ENCODE peak calls at places on chromosomes 3 and 15, in four cellular contexts. W is H1, X is mesendoderm, A is H9. Z is an unnamed sample.

GRCh38 chr3:116276637-116277036 is 168.7 kb downstream of the LSAMP start:
- DNase-seq in W (no peak), A (no peak), X (no peak), Z (no peak)

GRCh38 chr3:64685800-64686445 is 1.9 kb downstream of the ADAMTS9 start:
- DNase-seq in A (peak), W (peak), X (peak), Z (peak)

GRCh38 chr3:99686955-99687612 is 48.7 kb downstream of the COL8A1 start:
- DNase-seq in W (peak), X (peak), A (peak), Z (peak)

GRCh38 chr3:54628888-54629368 is 298.9 kb downstream of the LRTM1 start:
- DNase-seq in A (peak), W (peak), X (peak), Z (no peak)

GRCh38 chr15:29937956-29938355 is 115.7 kb upstream of the TJP1 start:
- DNase-seq in W (no peak), A (no peak), X (no peak), Z (peak)

GRCh38 chr15:62809106-62809967 is 233.2 kb upstream of the TPM1 start:
- DNase-seq in A (no peak), X (peak), W (no peak), Z (peak)

GRCh38 chr3:171712168-171712938 is 97.9 kb downstream of the PLD1 start:
- DNase-seq in A (no peak), W (no peak), X (peak), Z (peak)

GRCh38 chr15:92869977-92870644 is 30.0 kb upstream of the CHD2 start:
- DNase-seq in W (peak), X (no peak), A (no peak), Z (peak)

GRCh38 chr3:136070953-136071949 is 105.7 kb downstream of the PPP2R3A start:
- DNase-seq in W (no peak), X (peak), A (no peak), Z (peak)

GRCh38 chr3:11467875-11468274 is 175.8 kb downstream of the VGLL4 start:
- DNase-seq in W (no peak), A (no peak), X (no peak), Z (no peak)

GRCh38 chr3:72102057-72102711 is 317.2 kb upstream of the PROK2 start:
- DNase-seq in X (no peak), A (no peak), W (no peak), Z (no peak)

GRCh38 chr15:57541805-57542504 is 49.7 kb upstream of the MYZAP start:
- DNase-seq in W (peak), X (peak), A (peak), Z (peak)

GRCh38 chr3:187978433-187979011 is 175.4 kb upstream of the LPP start:
- DNase-seq in A (no peak), W (no peak), X (no peak), Z (peak)

GRCh38 chr3:182738583-182739514 is 54.5 kb upstream of the ATP11B start:
- DNase-seq in X (peak), W (no peak), A (no peak), Z (no peak)

GRCh38 chr3:61580982-61581654 is 19.7 kb downstream of the PTPRG start:
- DNase-seq in W (no peak), A (no peak), X (no peak), Z (no peak)

GRCh38 chr15:90340345-90340744 is 11.7 kb upstream of the ZNF774 start:
- DNase-seq in X (peak), A (peak), W (peak), Z (no peak)

GRCh38 chr3:183809209-183809608 is 16.2 kb downstream of the MAP6D1 start:
- DNase-seq in A (no peak), W (no peak), X (no peak), Z (no peak)

GRCh38 chr3:129003578-129004112 is 2.5 kb downstream of the EFCC1 start:
- DNase-seq in X (no peak), W (no peak), A (peak), Z (no peak)

GRCh38 chr3:123315271-123315595 is 113.5 kb downstream of the SEC22A start:
- DNase-seq in X (no peak), W (peak), A (no peak), Z (no peak)

GRCh38 chr15:31262901-31263671 is 63.5 kb upstream of the KLF13 start:
- DNase-seq in X (no peak), A (no peak), W (peak), Z (peak)

GRCh38 chr15:101000271-101000681 is 81.1 kb downstream of the LRRK1 start:
- DNase-seq in A (no peak), W (peak), X (peak), Z (peak)

GRCh38 chr3:69231929-69232437 is 109.6 kb upstream of the LMOD3 start:
- DNase-seq in W (no peak), X (no peak), A (no peak), Z (no peak)

GRCh38 chr3:14506626-14507344 is 33.4 kb downstream of the GRIP2 start:
- DNase-seq in X (no peak), A (peak), W (no peak), Z (no peak)

GRCh38 chr3:73745429-73746247 is 120.9 kb upstream of the PDZRN3 start:
- DNase-seq in A (no peak), X (no peak), W (no peak), Z (peak)

GRCh38 chr15:90512981-90513380 is 16.7 kb upstream of the CRTC3 start:
- DNase-seq in X (no peak), W (no peak), A (no peak), Z (no peak)

GRCh38 chr15:80480909-80481308 is 76.7 kb downstream of the ARNT2 start:
- DNase-seq in X (peak), A (peak), W (no peak), Z (peak)

GRCh38 chr3:39386331-39386730 is 3.2 kb downstream of the SLC25A38 start:
- DNase-seq in W (no peak), A (no peak), X (no peak), Z (no peak)

GRCh38 chr3:58804914-58805313 is 138.3 kb upstream of the FAM3D start:
- DNase-seq in A (no peak), X (no peak), W (no peak), Z (peak)

GRCh38 chr3:175620093-175620492 is 761.0 kb downstream of the NAALADL2 start:
- DNase-seq in W (no peak), A (no peak), X (no peak), Z (no peak)

GRCh38 chr3:8324727-8325126 is 176.9 kb upstream of the LMCD1 start:
- DNase-seq in X (peak), W (peak), A (peak), Z (peak)

GRCh38 chr3:168575750-168576149 is 480.0 kb upstream of the GOLIM4 start:
- DNase-seq in W (no peak), A (no peak), X (no peak), Z (no peak)

GRCh38 chr3:197498499-197499241 is 57.1 kb downstream of the BDH1 start:
- DNase-seq in W (no peak), X (no peak), A (no peak), Z (no peak)

GRCh38 chr15:34114739-34115138 is 12.9 kb downstream of the PGBD4 start:
- DNase-seq in X (no peak), A (no peak), W (no peak), Z (no peak)

GRCh38 chr3:43736558-43736995 is 45.8 kb downstream of the ABHD5 start:
- DNase-seq in W (no peak), X (no peak), A (no peak), Z (peak)

GRCh38 chr3:87135412-87135811 is 91.7 kb upstream of the CHMP2B start:
- DNase-seq in A (no peak), W (no peak), X (no peak), Z (no peak)

GRCh38 chr3:54197509-54197908 is 75.2 kb downstream of the CACNA2D3 start:
- DNase-seq in W (no peak), X (peak), A (no peak), Z (no peak)

GRCh38 chr3:124174910-124175874 is 183.3 kb upstream of the ROPN1 start:
- DNase-seq in X (no peak), A (no peak), W (no peak), Z (no peak)

GRCh38 chr15:34799149-34799824 is 3.9 kb upstream of the ACTC1 start:
- DNase-seq in W (peak), X (peak), A (peak), Z (no peak)

DNA sequence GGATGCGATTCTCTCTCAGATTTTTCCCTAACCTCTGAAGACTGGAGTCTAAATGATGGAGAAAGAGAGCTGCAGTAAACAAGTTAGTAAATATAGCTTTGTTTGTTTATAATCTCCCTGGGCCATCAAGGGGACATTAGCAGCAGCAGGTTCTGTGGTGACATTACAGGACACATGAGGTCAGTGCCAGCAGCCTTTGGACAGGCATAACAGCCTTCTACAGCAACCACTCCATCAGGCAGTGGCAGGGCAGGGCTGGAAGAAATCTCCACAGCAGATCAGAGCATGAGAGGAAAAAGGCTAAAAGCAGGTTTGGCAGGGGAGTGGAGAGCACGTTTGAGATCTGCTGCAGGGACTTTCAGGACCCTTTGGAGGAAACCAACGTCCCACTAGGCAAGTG is 127.6 kb upstream of the ACP3 start:
- DNase-seq in W (no peak), X (no peak), A (no peak), Z (no peak)
- H3K56ac ChIP-seq in W (no peak), X (no peak), A (no peak), Z (no peak)

GRCh38 chr3:46901591-46902187 is 24.2 kb downstream of the PTH1R start:
- DNase-seq in X (no peak), A (no peak), W (no peak), Z (no peak)

GRCh38 chr3:46902188-46902631 is 24.7 kb downstream of the PTH1R start:
- DNase-seq in X (no peak), A (no peak), W (no peak), Z (no peak)

GRCh38 chr3:46904303-46905190 is 27.0 kb downstream of the PTH1R start:
- DNase-seq in X (no peak), W (no peak), A (no peak), Z (no peak)

GRCh38 chr3:46905191-46905560 is 27.7 kb downstream of the PTH1R start:
- DNase-seq in W (no peak), X (no peak), A (no peak), Z (no peak)

GRCh38 chr3:46903341-46904302 is 26.1 kb downstream of the PTH1R start:
- DNase-seq in A (no peak), X (peak), W (no peak), Z (peak)
- H4K5ac ChIP-seq in A (no peak), X (no peak), W (no peak), Z (no peak)

DNA sequence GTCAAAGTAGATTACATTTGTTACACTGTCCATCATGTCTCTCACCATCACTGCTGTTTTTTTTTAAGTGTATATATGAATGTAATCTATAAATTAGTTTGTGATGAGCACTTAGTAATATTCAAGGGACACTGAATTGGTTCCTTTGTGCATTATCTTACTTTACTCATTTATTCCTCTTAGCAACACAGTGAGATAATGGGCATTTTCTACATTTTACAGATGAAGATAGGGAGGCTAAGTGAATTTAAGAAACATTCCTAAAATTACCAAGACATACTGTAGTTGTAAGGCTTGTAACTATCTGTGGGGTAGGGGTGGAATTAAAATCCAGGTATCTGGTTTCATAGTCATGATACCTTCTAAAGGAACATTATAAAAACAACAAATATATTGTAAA is 33.9 kb downstream of the VPS8 start:
- DNase-seq in W (no peak), X (peak), A (no peak), Z (no peak)
- H3K56ac ChIP-seq in W (no peak), X (no peak), A (no peak), Z (no peak)

DNA sequence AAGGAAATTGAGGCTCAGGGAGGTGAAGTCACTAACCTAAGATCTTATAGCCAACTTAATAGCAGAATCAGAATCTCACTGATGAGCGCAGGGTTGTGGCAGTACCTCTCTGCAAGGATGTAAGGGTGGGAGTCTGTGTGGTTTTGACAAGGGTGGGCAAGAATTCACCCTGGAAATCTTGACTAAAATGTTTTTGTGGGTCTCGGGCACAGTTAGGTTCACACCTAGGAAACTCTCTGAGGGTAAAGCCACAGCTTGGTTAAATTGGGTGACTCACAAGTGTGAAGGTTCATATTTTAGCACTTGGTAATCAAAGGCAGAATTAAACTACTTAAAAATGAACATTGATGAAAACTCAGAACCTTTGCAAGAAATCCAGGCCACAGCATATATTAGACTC is 178.2 kb upstream of the EOMES start:
- DNase-seq in X (no peak), A (no peak), W (no peak), Z (no peak)
- H4K5ac ChIP-seq in X (no peak), A (no peak), W (no peak), Z (no peak)

DNA sequence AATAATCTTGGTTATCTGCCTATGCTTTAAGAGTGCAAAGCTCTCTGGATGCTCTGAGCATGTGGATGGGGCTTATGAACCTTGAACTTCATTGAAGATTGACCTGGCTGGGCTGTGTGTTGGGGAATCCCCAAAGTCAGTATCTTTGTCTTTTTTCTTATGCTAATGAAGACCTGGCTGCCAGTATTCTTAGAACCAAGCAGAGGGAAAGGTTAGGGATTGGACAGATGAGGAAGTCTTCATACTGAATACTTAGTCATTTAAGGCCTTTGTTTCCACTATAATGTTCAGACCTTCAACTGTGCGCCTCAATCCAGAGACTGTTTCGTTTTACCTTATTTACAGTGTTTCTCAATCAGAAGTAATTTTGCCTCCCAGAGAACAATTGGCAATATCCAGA is 42.5 kb upstream of the CMTM7 start:
- DNase-seq in W (no peak), A (no peak), X (no peak), Z (no peak)
- H3K56ac ChIP-seq in W (no peak), A (no peak), X (no peak), Z (no peak)

DNA sequence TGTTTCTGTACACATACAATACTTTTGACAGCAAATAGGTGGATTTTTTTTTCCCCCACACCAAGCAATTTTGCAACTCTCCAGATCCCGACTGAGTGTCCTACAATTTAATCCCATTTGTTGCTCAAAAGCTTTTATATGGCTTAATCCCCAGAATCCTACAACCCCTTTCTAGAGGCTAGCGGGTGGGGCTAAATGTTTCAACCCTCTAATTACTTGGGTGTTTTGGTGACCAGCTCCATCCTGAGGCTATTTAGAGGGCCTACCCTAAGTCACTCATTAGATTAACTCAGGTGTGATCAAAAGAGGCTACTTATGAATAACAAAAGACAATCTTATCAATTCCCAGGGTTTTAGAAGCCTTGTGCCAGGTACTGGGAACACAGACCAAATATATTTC is 21.0 kb upstream of the FBXL2 start:
- DNase-seq in W (no peak), X (no peak), A (no peak), Z (no peak)
- H4K5ac ChIP-seq in W (no peak), X (no peak), A (no peak), Z (no peak)

GRCh38 chr3:13227315-13228165 is 154.3 kb upstream of the IQSEC1 start:
- DNase-seq in X (no peak), W (no peak), A (no peak), Z (no peak)

GRCh38 chr3:13233487-13234154 is 160.4 kb upstream of the IQSEC1 start:
- DNase-seq in A (no peak), W (no peak), X (no peak), Z (no peak)

GRCh38 chr3:13228584-13228983 is 155.4 kb upstream of the IQSEC1 start:
- DNase-seq in X (no peak), W (no peak), A (no peak), Z (no peak)

GRCh38 chr3:13231781-13232515 is 158.7 kb upstream of the IQSEC1 start:
- DNase-seq in A (no peak), W (no peak), X (peak), Z (no peak)

DNA sequence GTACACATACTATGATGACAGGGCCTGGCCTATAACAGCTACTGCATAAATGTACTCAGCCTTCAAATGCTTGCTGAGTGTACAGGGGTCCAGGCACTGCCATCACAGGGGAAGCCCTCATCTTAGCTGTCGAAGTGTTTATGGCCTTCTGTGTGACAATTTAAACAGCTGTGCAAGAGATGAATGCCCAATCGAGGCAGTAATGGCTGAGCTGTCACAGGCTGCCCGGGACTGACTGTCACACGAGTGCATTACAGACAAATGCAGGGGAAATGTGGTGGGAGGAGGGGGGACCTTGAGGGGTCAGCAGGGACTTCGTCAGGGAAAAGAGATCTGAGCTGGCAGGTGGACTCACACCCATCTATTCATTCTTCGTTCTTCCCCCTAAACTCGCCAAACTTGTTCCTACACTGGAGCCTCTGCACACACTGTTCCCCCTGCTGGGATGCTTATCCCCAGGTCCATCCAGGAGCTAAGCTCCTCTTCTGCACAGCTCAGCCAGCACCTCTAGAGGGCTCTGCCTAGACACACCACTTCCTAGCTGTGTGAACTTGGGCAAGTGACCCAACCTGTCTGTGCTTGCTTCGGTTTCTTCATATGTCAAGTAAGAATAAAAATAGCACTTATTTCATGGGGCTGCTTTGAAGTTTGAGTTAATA is 156.2 kb upstream of the IQSEC1 start:
- DNase-seq in W (no peak), A (peak), X (peak), Z (peak)
- H3K56ac ChIP-seq in W (no peak), A (no peak), X (no peak), Z (no peak)

GRCh38 chr3:155462672-155463071 is 169.2 kb upstream of the STRIT1 start:
- DNase-seq in W (no peak), X (no peak), A (no peak), Z (no peak)
- H4K5ac ChIP-seq in W (no peak), X (no peak), A (no peak), Z (no peak)

Z was measured in IMR-90.